ENCODE peak calls at places on chromosome 5, in ten cellular contexts. O is hepatocyte, X is fibroblast of lung, B is SJSA1, I is lung, G is A549, A is H9, E is A673, M is mesendoderm, Q is aorta. H is an unnamed sample. For H3K4me1, the result is how much of the 10 kb centered on the place peaks cover.

GRCh38 chr5:64767959-64768357 is 533 bp downstream of the SREK1IP1 start:
- DNase-seq in X (peak), B (no peak), A (peak), E (no peak), O (peak), I (no peak), G (no peak), Q (no peak), M (no peak), H (peak)

GRCh38 chr5:72167790-72168189 is 60.5 kb downstream of the MAP1B start:
- DNase-seq in X (peak), I (no peak), Q (peak), O (no peak), A (no peak), B (no peak), G (no peak), E (no peak), M (no peak), H (no peak)

GRCh38 chr5:172444110-172444510 is 10.2 kb downstream of the SH3PXD2B start:
- DNase-seq in G (no peak), M (no peak), E (no peak), Q (peak), B (no peak), A (no peak), O (peak), I (no peak), X (peak), H (no peak)

GRCh38 chr5:18745988-18746615 is 1111.8 kb downstream of the TAF11L14 start:
- DNase-seq in B (peak), M (no peak), I (no peak), Q (no peak), O (no peak), A (no peak), E (no peak), G (peak), X (peak), H (peak)

GRCh38 chr5:135834639-135835529 is at the start of gene SLC25A48:
- DNase-seq in M (peak), A (peak), O (peak), X (no peak), Q (peak), I (peak), B (peak), G (peak), E (peak), H (peak)

GRCh38 chr5:167970002-167970401 is 321.4 kb upstream of the WWC1 start:
- DNase-seq in M (peak), I (no peak), B (no peak), A (no peak), G (no peak), Q (no peak), X (peak), O (no peak), E (peak), H (no peak)

GRCh38 chr5:138386290-138386689 is 33.8 kb downstream of the KDM3B start:
- DNase-seq in O (no peak), Q (no peak), I (no peak), A (no peak), M (no peak), G (no peak), X (no peak), B (no peak), E (no peak), H (no peak)

GRCh38 chr5:153717287-153717686 is 226.8 kb downstream of the GRIA1 start:
- DNase-seq in X (no peak), I (no peak), E (no peak), B (no peak), O (no peak), A (no peak), G (no peak), M (no peak), Q (no peak), H (no peak)

GRCh38 chr5:32233696-32234447 is 59.8 kb upstream of the GOLPH3 start:
- DNase-seq in O (peak), Q (no peak), E (no peak), I (peak), B (no peak), G (no peak), X (peak), A (no peak), M (no peak), H (no peak)

GRCh38 chr5:112208699-112209615 is 210.1 kb downstream of the EPB41L4A start:
- DNase-seq in A (no peak), X (no peak), M (no peak), B (no peak), O (no peak), E (peak), I (no peak), Q (no peak), G (no peak), H (no peak)

GRCh38 chr5:72130342-72130741 is 23.1 kb downstream of the MAP1B start:
- DNase-seq in O (no peak), G (no peak), A (no peak), E (no peak), X (peak), Q (no peak), B (no peak), M (no peak), I (no peak), H (no peak)

GRCh38 chr5:159601216-159601615 is 270.9 kb upstream of the IL12B start:
- DNase-seq in Q (no peak), B (no peak), E (no peak), M (no peak), X (peak), A (no peak), O (no peak), G (no peak), I (no peak), H (no peak)

GRCh38 chr5:138955013-138955660 is 80.0 kb upstream of the LRRTM2 start:
- DNase-seq in E (no peak), I (no peak), X (peak), Q (no peak), B (no peak), A (no peak), G (no peak), M (no peak), O (no peak), H (no peak)

GRCh38 chr5:162888268-162888667 is 549.1 kb upstream of the CCNG1 start:
- DNase-seq in E (no peak), G (no peak), I (no peak), A (no peak), O (no peak), Q (no peak), M (no peak), X (no peak), B (no peak), H (no peak)

GRCh38 chr5:145948047-145948446 is 11.7 kb downstream of the SH3RF2 start:
- DNase-seq in Q (no peak), M (no peak), X (no peak), G (no peak), B (no peak), E (no peak), O (no peak), A (no peak), I (no peak), H (no peak)

GRCh38 chr5:132489871-132490483 is 596 bp downstream of the IRF1 start:
- DNase-seq in X (peak), M (no peak), I (peak), G (peak), O (peak), A (peak), B (peak), E (peak), Q (peak), H (peak)

GRCh38 chr5:172593306-172593705 is 47.8 kb upstream of the NEURL1B start:
- DNase-seq in M (no peak), E (no peak), I (no peak), B (no peak), Q (peak), O (no peak), G (no peak), A (no peak), X (no peak), H (no peak)

GRCh38 chr5:78720234-78720985 is 71.8 kb upstream of the LHFPL2 start:
- DNase-seq in B (no peak), X (no peak), Q (no peak), O (peak), G (no peak), A (no peak), I (peak), M (no peak), E (no peak), H (no peak)

GRCh38 chr5:6762116-6762515 is 48.9 kb downstream of the TENT4A start:
- DNase-seq in X (no peak), A (no peak), G (no peak), O (no peak), I (no peak), B (no peak), Q (no peak), M (no peak), E (no peak), H (no peak)

GRCh38 chr5:83003791-83004190 is 73.4 kb downstream of the TMEM167A start:
- DNase-seq in I (no peak), M (no peak), E (no peak), X (no peak), B (no peak), A (no peak), O (no peak), Q (no peak), G (no peak), H (no peak)

GRCh38 chr5:143316844-143317631 is 86.4 kb downstream of the NR3C1 start:
- DNase-seq in A (no peak), X (peak), O (no peak), M (no peak), G (no peak), Q (no peak), E (no peak), I (no peak), B (no peak), H (no peak)

GRCh38 chr5:73448451-73449136 is at the start of gene FOXD1:
- DNase-seq in A (peak), G (peak), O (peak), B (peak), M (peak), X (peak), I (no peak), Q (peak), E (peak), H (peak)

GRCh38 chr5:157294692-157295091 is 28.8 kb downstream of the CYFIP2 start:
- DNase-seq in G (no peak), E (no peak), M (peak), I (no peak), Q (no peak), O (no peak), X (no peak), B (no peak), A (no peak), H (no peak)

GRCh38 chr5:14557203-14557725 is 24.3 kb upstream of the OTULINL start:
- DNase-seq in O (peak), I (no peak), B (no peak), X (no peak), G (no peak), Q (no peak), M (no peak), A (no peak), E (peak), H (no peak)
- H3K4me1 ChIP-seq in O (under half), I (under half), B (under half), X (under half), G (under half), Q (under half), M (under half), A (under half), E (under half), H (under half)

GRCh38 chr5:141781910-141782309 is 96.3 kb downstream of the PCDH1 start:
- DNase-seq in O (no peak), I (no peak), X (no peak), G (no peak), A (no peak), E (no peak), Q (no peak), M (no peak), B (no peak), H (no peak)
- H3K4me1 ChIP-seq in O (under half), I (under half), X (under half), G (under half), A (under half), E (under half), Q (under half), M (under half), B (under half), H (under half)

GRCh38 chr5:179762781-179763176 is 30.2 kb downstream of the MAML1 start:
- DNase-seq in O (no peak), B (no peak), I (no peak), E (peak), A (no peak), X (peak), M (no peak), G (no peak), Q (no peak), H (peak)

GRCh38 chr5:179762079-179762780 is 29.6 kb downstream of the MAML1 start:
- DNase-seq in A (no peak), B (no peak), M (peak), X (no peak), I (no peak), G (no peak), Q (peak), E (peak), O (peak), H (peak)

GRCh38 chr5:179765400-179765799 is 28.4 kb upstream of the LTC4S start:
- DNase-seq in O (peak), E (peak), B (peak), A (no peak), Q (peak), I (no peak), M (peak), X (peak), G (no peak), H (no peak)

GRCh38 chr5:179766021-179766725 is 27.6 kb upstream of the LTC4S start:
- DNase-seq in M (no peak), X (peak), Q (peak), B (peak), E (no peak), O (no peak), G (no peak), I (no peak), A (no peak), H (no peak)

DNA sequence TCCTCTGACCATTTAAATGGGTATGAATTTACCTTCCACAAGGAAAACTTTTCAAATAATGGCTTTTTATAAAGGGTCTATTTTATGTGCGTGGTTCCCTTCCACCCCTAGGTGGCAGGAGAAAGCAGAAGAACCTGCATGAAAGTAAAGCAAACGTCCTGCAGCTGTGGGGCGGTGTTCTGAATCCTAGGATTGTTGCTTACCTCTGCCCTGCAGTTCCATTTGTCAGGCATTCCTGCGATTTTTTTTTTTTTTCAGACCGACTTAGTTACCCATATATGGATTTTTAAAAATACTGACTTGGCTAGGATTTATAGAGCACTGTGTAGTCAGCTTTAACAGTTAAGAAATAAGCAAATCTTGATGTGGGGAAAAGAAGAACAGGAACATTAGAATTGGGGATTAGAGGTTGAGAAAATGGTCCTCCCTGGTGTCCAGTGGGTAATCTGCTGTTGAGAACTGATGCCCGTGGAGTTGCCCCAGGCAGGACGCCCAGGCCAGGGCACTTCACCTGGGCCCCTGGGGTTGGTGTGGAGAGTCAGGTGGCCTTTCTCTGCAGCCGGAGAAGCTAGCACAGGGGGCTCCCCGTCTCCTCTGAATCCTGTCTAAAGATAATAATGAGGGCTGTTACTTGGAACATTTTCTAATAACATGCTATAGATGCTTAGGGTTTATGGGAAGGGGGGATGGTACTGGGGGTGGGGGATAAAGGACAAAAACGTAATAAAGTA is 30.4 kb upstream of the LTC4S start:
- DNase-seq in O (peak), X (peak), E (peak), I (peak), B (peak), G (peak), M (peak), A (peak), Q (peak), H (peak)
- H3K4me1 ChIP-seq in O (under half), X (under half), E (half or more), I (under half), B (half or more), G (under half), M (under half), A (under half), Q (under half), H (under half)

GRCh38 chr5:74641778-74642542 is 1.4 kb upstream of the ENC1 start:
- DNase-seq in B (peak), I (peak), O (peak), M (peak), X (peak), E (peak), Q (no peak), A (no peak), G (no peak), H (no peak)
- H3K4me1 ChIP-seq in B (half or more), I (under half), O (under half), M (under half), X (under half), E (under half), Q (under half), A (under half), G (under half), H (under half)

GRCh38 chr5:150782850-150783249 is 4.3 kb downstream of the SMIM3 start:
- DNase-seq in B (no peak), M (no peak), G (no peak), O (no peak), Q (no peak), E (no peak), X (no peak), I (no peak), A (no peak), H (no peak)

GRCh38 chr5:150788974-150789373 is 10.4 kb downstream of the SMIM3 start:
- DNase-seq in O (no peak), E (no peak), Q (no peak), A (no peak), M (no peak), B (no peak), X (no peak), I (no peak), G (no peak), H (no peak)

GRCh38 chr5:150783422-150783928 is 4.9 kb downstream of the SMIM3 start:
- DNase-seq in A (peak), O (peak), E (peak), I (peak), Q (no peak), B (no peak), X (peak), M (peak), G (no peak), H (no peak)

GRCh38 chr5:150787659-150788058 is 9.1 kb downstream of the SMIM3 start:
- DNase-seq in O (no peak), X (peak), Q (no peak), A (no peak), M (no peak), B (no peak), G (no peak), I (no peak), E (no peak), H (peak)

DNA sequence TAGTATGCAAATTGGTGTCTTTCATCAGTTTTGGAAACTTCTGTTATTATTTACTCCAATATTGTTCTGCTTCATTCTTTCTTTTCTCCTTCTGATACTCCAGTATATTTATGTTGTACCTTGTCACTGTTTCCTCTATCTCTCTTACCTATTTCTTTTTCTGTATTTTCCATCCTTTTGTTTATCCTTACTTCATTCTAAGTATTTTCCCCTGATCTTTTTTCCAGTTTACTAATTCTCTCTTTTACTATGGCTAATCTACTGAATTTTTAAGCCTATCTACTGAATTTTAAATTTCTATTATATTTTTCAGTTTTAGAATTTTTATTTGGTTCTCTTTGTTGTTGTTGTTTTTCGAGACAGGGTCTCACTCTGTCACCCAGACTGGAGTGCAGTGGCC is 7.4 kb downstream of the SMIM3 start:
- DNase-seq in B (no peak), Q (no peak), E (no peak), M (no peak), G (no peak), X (no peak), I (no peak), O (no peak), A (no peak), H (no peak)
- H3K4me1 ChIP-seq in B (under half), Q (under half), E (half or more), M (under half), G (under half), X (under half), I (under half), O (under half), A (under half), H (under half)